ENCODE peak calls at places on chromosomes 11 and 22, in nine cellular contexts. W is right cardiac atrium; L is astrocyte of the spinal cord; D is GM23338; H is effector memory CD4-positive, alpha-beta T cell; G is heart right ventricle; T is lower leg skin; I is mesendoderm; R is neuronal stem cell. N is an unnamed sample.

GRCh38 chr22:47963660-47964059 is 1201.2 kb downstream of the TBC1D22A start:
- DNase-seq in W (no peak), L (no peak), D (no peak), H (no peak), G (no peak), T (no peak), I (no peak), R (no peak), N (no peak)

GRCh38 chr11:92782806-92783205 is 186.6 kb upstream of the MTNR1B start:
- DNase-seq in W (no peak), L (peak), D (no peak), H (no peak), G (no peak), T (no peak), I (no peak), R (no peak), N (no peak)

GRCh38 chr11:62439785-62440602 is 21.2 kb downstream of the SCGB1A1 start:
- DNase-seq in W (peak), L (no peak), D (no peak), H (no peak), G (peak), T (peak), I (no peak), R (no peak), N (peak)

GRCh38 chr11:108131993-108132392 is 10.6 kb downstream of the ACAT1 start:
- DNase-seq in W (no peak), L (no peak), D (no peak), H (no peak), G (no peak), T (no peak), I (no peak), R (no peak), N (no peak)

GRCh38 chr22:36113121-36113520 is 47.4 kb downstream of the APOL3 start:
- DNase-seq in W (no peak), L (no peak), D (no peak), H (no peak), G (no peak), T (no peak), I (no peak), R (no peak), N (no peak)

GRCh38 chr22:50403701-50404101 is 60.6 kb downstream of the PPP6R2 start:
- DNase-seq in W (peak), L (no peak), D (no peak), H (no peak), G (peak), T (peak), I (no peak), R (no peak), N (peak)

GRCh38 chr11:118792642-118793124 is 1.7 kb upstream of the DDX6 start:
- DNase-seq in W (peak), L (peak), D (peak), H (peak), G (no peak), T (peak), I (peak), R (peak), N (peak)

GRCh38 chr11:124069429-124070401 is 28.6 kb upstream of the OR10G7 start:
- DNase-seq in W (peak), L (peak), D (peak), H (no peak), G (peak), T (peak), I (peak), R (peak), N (no peak)

GRCh38 chr11:64076764-64077163 is 41.0 kb downstream of the FLRT1 start:
- DNase-seq in W (no peak), L (no peak), D (no peak), H (no peak), G (no peak), T (no peak), I (no peak), R (no peak), N (no peak)

GRCh38 chr11:82995754-82996398 is 75.8 kb downstream of the RAB30 start:
- DNase-seq in W (peak), L (peak), D (no peak), H (no peak), G (peak), T (no peak), I (no peak), R (no peak), N (no peak)

GRCh38 chr11:85114786-85115185 is 512.4 kb downstream of the DLG2 start:
- DNase-seq in W (no peak), L (peak), D (no peak), H (no peak), G (no peak), T (no peak), I (no peak), R (no peak), N (no peak)

GRCh38 chr22:23302171-23303002 is 122.1 kb downstream of the BCR start:
- DNase-seq in W (peak), L (peak), D (no peak), H (no peak), G (peak), T (no peak), I (no peak), R (no peak), N (peak)

GRCh38 chr11:16120008-16120407 is 236.3 kb downstream of the SOX6 start:
- DNase-seq in W (no peak), L (no peak), D (no peak), H (no peak), G (no peak), T (no peak), I (no peak), R (no peak), N (no peak)

GRCh38 chr22:46081036-46081830 is 69.1 kb upstream of the PPARA start:
- DNase-seq in W (peak), L (no peak), D (no peak), H (no peak), G (peak), T (no peak), I (no peak), R (no peak), N (peak)

GRCh38 chr22:27840436-27840835 is 38.9 kb upstream of the MN1 start:
- DNase-seq in W (no peak), L (no peak), D (no peak), H (no peak), G (no peak), T (no peak), I (no peak), R (no peak), N (no peak)

GRCh38 chr11:73274722-73275380 is 2.7 kb downstream of the P2RY6 start:
- DNase-seq in W (peak), L (no peak), D (no peak), H (no peak), G (no peak), T (no peak), I (no peak), R (no peak), N (no peak)

GRCh38 chr22:49321477-49322055 is 506.1 kb downstream of the BRD1 start:
- DNase-seq in W (no peak), L (no peak), D (no peak), H (no peak), G (no peak), T (peak), I (no peak), R (no peak), N (no peak)

GRCh38 chr22:25726241-25726640 is 15.7 kb upstream of the MYO18B start:
- DNase-seq in W (no peak), L (no peak), D (no peak), H (no peak), G (no peak), T (no peak), I (peak), R (no peak), N (no peak)

GRCh38 chr11:123439616-123440015 is 9.5 kb downstream of the GRAMD1B start:
- DNase-seq in W (no peak), L (no peak), D (no peak), H (no peak), G (no peak), T (no peak), I (no peak), R (no peak), N (peak)

GRCh38 chr11:119860561-119861094 is 131.6 kb upstream of the NECTIN1 start:
- DNase-seq in W (no peak), L (no peak), D (no peak), H (no peak), G (no peak), T (no peak), I (no peak), R (no peak), N (no peak)

GRCh38 chr11:40130427-40130826 is 1329.0 kb downstream of the LRRC4C start:
- DNase-seq in W (no peak), L (no peak), D (peak), H (no peak), G (no peak), T (no peak), I (peak), R (peak), N (no peak)

GRCh38 chr11:114059984-114060401 is 482 bp downstream of the ZBTB16 start:
- DNase-seq in W (no peak), L (peak), D (peak), H (no peak), G (no peak), T (no peak), I (no peak), R (no peak), N (no peak)

GRCh38 chr11:85941380-85941973 is 86.3 kb downstream of the CCDC83 start:
- DNase-seq in W (peak), L (peak), D (peak), H (no peak), G (peak), T (no peak), I (peak), R (peak), N (peak)

GRCh38 chr11:45934580-45935318 is 12.3 kb downstream of the LARGE2 start:
- DNase-seq in W (no peak), L (no peak), D (no peak), H (no peak), G (no peak), T (no peak), I (no peak), R (no peak), N (no peak)

GRCh38 chr22:31246687-31247086 is 34.6 kb downstream of the LIMK2 start:
- DNase-seq in W (no peak), L (no peak), D (no peak), H (no peak), G (no peak), T (no peak), I (no peak), R (no peak), N (no peak)

GRCh38 chr22:26573026-26573662 is 16.8 kb downstream of the TPST2 start:
- DNase-seq in W (peak), L (peak), D (no peak), H (no peak), G (peak), T (no peak), I (no peak), R (no peak), N (peak)

GRCh38 chr11:47592276-47592675 is 1.9 kb downstream of the C1QTNF4 start:
- DNase-seq in W (no peak), L (no peak), D (no peak), H (no peak), G (no peak), T (no peak), I (no peak), R (no peak), N (no peak)

GRCh38 chr11:47591764-47592163 is 2.4 kb downstream of the C1QTNF4 start:
- DNase-seq in W (no peak), L (no peak), D (no peak), H (no peak), G (no peak), T (no peak), I (peak), R (no peak), N (no peak)

GRCh38 chr11:47589504-47590025 is 3.1 kb downstream of the FAM180B start:
- DNase-seq in W (no peak), L (no peak), D (no peak), H (no peak), G (no peak), T (no peak), I (no peak), R (no peak), N (no peak)

GRCh38 chr11:47589103-47589502 is 2.6 kb downstream of the FAM180B start:
- DNase-seq in W (no peak), L (no peak), D (no peak), H (no peak), G (no peak), T (no peak), I (no peak), R (no peak), N (no peak)

DNA sequence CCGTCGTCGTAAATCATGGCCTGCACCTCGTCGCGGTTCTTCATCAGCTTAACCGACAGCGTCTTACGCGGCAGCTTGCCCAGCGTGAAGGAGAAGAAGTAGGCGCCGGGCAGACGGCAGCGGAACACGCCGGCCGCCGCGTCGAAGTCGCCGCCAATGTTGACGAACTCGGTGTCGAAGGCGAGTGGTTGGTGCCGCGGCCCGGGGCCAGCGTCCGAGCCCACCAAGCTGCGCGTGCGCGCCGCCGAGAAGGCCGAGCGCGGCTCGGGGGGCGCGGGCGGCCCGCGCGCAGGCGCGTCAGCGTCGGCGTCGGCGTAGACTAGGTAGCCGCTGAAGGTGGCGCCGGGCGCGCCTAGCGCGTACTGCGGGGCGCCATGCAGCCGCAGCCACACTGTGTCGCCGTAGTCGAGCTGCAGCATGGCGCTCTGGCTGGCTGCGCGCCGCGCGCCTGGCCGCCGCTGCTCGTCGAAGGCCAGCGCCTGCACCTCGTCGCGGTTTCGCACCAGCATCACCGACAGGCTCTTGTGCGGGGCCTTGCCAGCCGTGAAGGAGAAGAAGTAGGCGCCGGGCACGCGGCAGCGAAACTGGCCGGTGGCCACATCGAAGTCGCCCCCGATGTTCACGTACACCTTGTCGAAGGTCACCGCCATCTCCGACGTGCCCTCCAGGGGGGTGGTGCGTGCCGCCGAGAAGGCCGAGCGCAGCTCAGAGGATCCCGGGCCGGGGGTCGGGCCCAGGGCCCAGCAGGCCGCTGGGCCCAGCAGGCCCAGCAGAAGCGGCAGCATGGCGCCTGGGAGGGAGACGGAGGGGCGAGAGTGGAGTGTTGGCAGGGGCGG is 3.8 kb downstream of the FAM180B start:
- DNase-seq in W (peak), L (peak), D (peak), H (no peak), G (peak), T (no peak), I (no peak), R (no peak), N (no peak)
- H3K4me3 ChIP-seq in W (peak), L (peak), D (peak), H (no peak), G (peak), T (no peak), I (no peak), R (no peak), N (no peak)

DNA sequence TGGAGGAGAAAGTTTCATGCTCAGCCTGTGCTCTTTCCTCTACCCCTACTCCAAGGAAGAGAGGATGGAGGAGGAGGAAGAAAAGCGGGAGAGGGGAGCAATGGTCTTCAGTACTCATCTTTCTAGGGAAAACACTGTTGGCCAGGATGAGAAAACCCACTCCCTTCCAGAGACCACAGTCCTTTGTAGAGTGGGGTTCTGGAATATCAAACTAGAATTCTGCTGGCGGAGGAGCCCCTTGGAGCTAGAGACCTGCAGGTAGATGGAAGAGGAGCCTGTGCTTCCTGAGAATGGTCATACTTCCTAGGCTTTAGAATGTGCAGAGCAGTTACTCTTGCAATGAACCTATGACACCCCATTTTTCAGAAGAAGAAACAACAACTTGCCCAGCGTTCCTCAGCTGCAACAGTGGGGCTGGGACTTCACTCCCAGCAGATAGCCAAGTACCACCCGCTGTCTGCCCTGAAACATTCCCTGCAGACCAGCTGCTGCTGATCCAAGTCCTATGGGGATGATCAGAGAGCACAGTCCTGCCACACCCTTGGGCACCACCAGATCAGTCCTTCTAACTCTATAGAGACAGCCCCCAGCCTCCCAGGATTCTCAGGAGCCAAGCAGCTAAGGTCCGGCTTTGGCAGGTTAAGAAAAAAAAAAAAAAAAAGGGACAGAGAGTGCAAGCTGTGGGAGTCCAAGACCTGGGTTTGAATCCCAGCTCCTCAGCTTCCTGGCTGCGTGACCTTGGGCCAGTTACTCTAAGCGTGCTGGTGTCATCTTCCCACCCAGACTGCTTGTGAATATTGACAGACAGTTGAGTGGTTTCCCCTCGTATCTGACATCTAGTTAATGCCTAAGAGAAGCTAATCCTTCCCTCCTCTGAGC is 664 bp downstream of the PTGDR2 start:
- DNase-seq in W (no peak), L (no peak), D (no peak), H (no peak), G (no peak), T (no peak), I (no peak), R (no peak), N (no peak)
- H3K4me3 ChIP-seq in W (no peak), L (no peak), D (no peak), H (no peak), G (peak), T (no peak), I (no peak), R (no peak), N (no peak)

GRCh38 chr11:70077411-70078094 is 564 bp upstream of the ANO1 start:
- DNase-seq in W (no peak), L (no peak), D (peak), H (no peak), G (no peak), T (no peak), I (no peak), R (no peak), N (peak)
- H3K4me3 ChIP-seq in W (peak), L (no peak), D (peak), H (no peak), G (peak), T (no peak), I (no peak), R (no peak), N (peak)

GRCh38 chr11:99535819-99536218 is 515.1 kb downstream of the CNTN5 start:
- DNase-seq in W (no peak), L (no peak), D (no peak), H (no peak), G (no peak), T (no peak), I (no peak), R (no peak), N (no peak)

GRCh38 chr11:99534812-99535211 is 514.1 kb downstream of the CNTN5 start:
- DNase-seq in W (no peak), L (peak), D (no peak), H (no peak), G (no peak), T (no peak), I (no peak), R (no peak), N (no peak)

GRCh38 chr11:99531468-99531867 is 510.7 kb downstream of the CNTN5 start:
- DNase-seq in W (peak), L (no peak), D (no peak), H (no peak), G (no peak), T (no peak), I (no peak), R (no peak), N (no peak)

GRCh38 chr11:99535406-99535805 is 514.7 kb downstream of the CNTN5 start:
- DNase-seq in W (no peak), L (no peak), D (no peak), H (no peak), G (no peak), T (no peak), I (no peak), R (no peak), N (no peak)
- H3K4me3 ChIP-seq in W (no peak), L (no peak), D (no peak), H (no peak), G (no peak), T (no peak), I (no peak), R (no peak), N (no peak)

DNA sequence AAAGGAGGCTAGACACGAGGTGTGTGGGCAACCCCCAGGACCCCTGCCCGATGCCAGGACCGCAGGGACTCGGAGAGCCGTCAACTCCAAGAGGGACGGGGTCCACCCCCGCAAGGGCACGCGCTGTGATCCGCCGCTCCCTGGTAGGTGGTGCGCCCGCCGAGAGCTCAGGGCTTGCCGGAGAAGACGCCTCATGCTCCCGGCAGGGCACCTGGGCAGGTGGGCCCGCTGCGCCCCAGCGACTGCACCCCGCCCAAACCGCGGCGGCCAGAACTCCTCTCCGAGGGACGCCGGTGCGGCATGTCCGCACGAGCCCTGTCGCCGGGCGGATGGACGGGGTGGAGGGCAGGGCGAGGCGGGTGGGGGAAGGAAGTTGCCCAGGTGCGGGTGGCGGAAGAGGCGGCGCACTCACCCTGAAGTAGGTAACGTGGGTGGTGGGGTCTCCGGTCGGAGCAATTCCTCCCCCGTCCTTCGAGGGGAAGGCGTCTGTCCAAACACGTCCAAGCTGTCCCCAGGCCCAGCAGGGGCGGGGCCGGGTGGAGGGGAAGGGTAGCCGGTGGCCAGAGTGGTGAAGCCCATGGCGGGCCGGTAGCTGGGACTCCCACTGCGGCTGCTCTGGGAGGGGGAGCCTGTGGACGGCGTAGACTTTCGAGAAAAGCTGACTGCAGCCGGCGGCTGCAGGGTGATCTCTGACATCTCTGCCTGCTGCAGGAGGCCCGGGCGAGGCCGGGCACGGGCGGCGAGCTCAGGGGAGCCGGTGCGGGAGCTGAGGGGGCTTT is 37.2 kb downstream of the IGSF9B start:
- DNase-seq in W (no peak), L (no peak), D (peak), H (no peak), G (no peak), T (no peak), I (no peak), R (no peak), N (no peak)
- H3K4me3 ChIP-seq in W (no peak), L (no peak), D (peak), H (peak), G (no peak), T (no peak), I (no peak), R (no peak), N (no peak)

GRCh38 chr11:65419773-65420481 is 2.7 kb upstream of the NEAT1 start:
- DNase-seq in W (peak), L (peak), D (peak), H (peak), G (peak), T (peak), I (peak), R (no peak), N (peak)
- H3K4me3 ChIP-seq in W (no peak), L (no peak), D (peak), H (peak), G (peak), T (no peak), I (no peak), R (no peak), N (peak)

GRCh38 chr11:121512468-121513465 is 60.0 kb upstream of the SORL1-AS1 start:
- DNase-seq in W (no peak), L (no peak), D (no peak), H (no peak), G (no peak), T (no peak), I (no peak), R (no peak), N (no peak)

GRCh38 chr11:121510438-121510837 is 57.7 kb upstream of the SORL1-AS1 start:
- DNase-seq in W (no peak), L (no peak), D (no peak), H (no peak), G (no peak), T (no peak), I (no peak), R (no peak), N (no peak)

GRCh38 chr11:121513807-121514206 is 61.0 kb upstream of the SORL1-AS1 start:
- DNase-seq in W (no peak), L (no peak), D (no peak), H (no peak), G (no peak), T (no peak), I (no peak), R (no peak), N (no peak)

GRCh38 chr11:121503056-121503455 is 50.3 kb upstream of the SORL1-AS1 start:
- DNase-seq in W (no peak), L (no peak), D (no peak), H (no peak), G (no peak), T (no peak), I (no peak), R (no peak), N (no peak)

GRCh38 chr11:121508449-121508848 is 55.7 kb upstream of the SORL1-AS1 start:
- DNase-seq in W (no peak), L (no peak), D (peak), H (no peak), G (no peak), T (no peak), I (peak), R (peak), N (no peak)
- H3K4me3 ChIP-seq in W (no peak), L (no peak), D (no peak), H (no peak), G (no peak), T (no peak), I (no peak), R (no peak), N (no peak)

N was measured in tibial artery.